ENCODE peak calls at places on chromosomes 16 and 17, in five cellular contexts. C, P, X, U and S are unnamed samples. For H3K36me3, the result is how much of the 10 kb centered on the place peaks cover.

GRCh38 chr17:63573634-63574033 is 23.4 kb downstream of the DCAF7 start:
- DNase-seq in C (no peak), P (no peak), X (no peak), U (no peak), S (no peak)

GRCh38 chr17:68205251-68205807 is 42.5 kb upstream of the AMZ2 start:
- DNase-seq in C (peak), P (peak), X (peak), U (peak), S (peak)

GRCh38 chr16:69763557-69763942 is 1.4 kb downstream of the WWP2 start:
- DNase-seq in C (no peak), P (peak), X (no peak), U (no peak), S (no peak)

GRCh38 chr16:66248096-66248495 is 118.4 kb upstream of the CDH5 start:
- DNase-seq in C (peak), P (no peak), X (no peak), U (peak), S (no peak)

GRCh38 chr17:42111901-42112551 is 488 bp downstream of the DHX58 start:
- DNase-seq in C (no peak), P (peak), X (no peak), U (peak), S (peak)

GRCh38 chr17:18186271-18186982 is 2.8 kb downstream of the ALKBH5 start:
- DNase-seq in C (no peak), P (no peak), X (no peak), U (no peak), S (no peak)

GRCh38 chr16:47956881-47957280 is 198.9 kb downstream of the ABCC12 start:
- DNase-seq in C (no peak), P (no peak), X (no peak), U (no peak), S (no peak)

GRCh38 chr16:27471661-27472060 is 69.7 kb downstream of the IL21R start:
- DNase-seq in C (no peak), P (no peak), X (no peak), U (peak), S (no peak)

GRCh38 chr17:68621065-68621464 is 19.9 kb upstream of the FAM20A start:
- DNase-seq in C (no peak), P (no peak), X (no peak), U (no peak), S (no peak)

GRCh38 chr17:82779541-82779940 is 27.7 kb downstream of the TBCD start:
- DNase-seq in C (no peak), P (no peak), X (no peak), U (no peak), S (no peak)

GRCh38 chr16:8998114-8998513 is 34.4 kb upstream of the USP7 start:
- DNase-seq in C (no peak), P (no peak), X (no peak), U (no peak), S (no peak)

GRCh38 chr16:1036121-1036520 is 36.4 kb upstream of the SSTR5 start:
- DNase-seq in C (no peak), P (no peak), X (no peak), U (no peak), S (no peak)

GRCh38 chr16:2486645-2487516 is 12.0 kb downstream of the TBC1D24 start:
- DNase-seq in C (peak), P (peak), X (no peak), U (peak), S (peak)

GRCh38 chr17:81173761-81174160 is 7.7 kb upstream of the AATK start:
- DNase-seq in C (no peak), P (no peak), X (no peak), U (no peak), S (no peak)

GRCh38 chr17:4043862-4044261 is 79.6 kb upstream of the ATP2A3 start:
- DNase-seq in C (peak), P (peak), X (no peak), U (no peak), S (peak)

GRCh38 chr17:82681547-82681946 is 17.0 kb downstream of the RAB40B start:
- DNase-seq in C (no peak), P (no peak), X (no peak), U (no peak), S (no peak)

GRCh38 chr16:49189286-49189685 is 92.4 kb downstream of the CBLN1 start:
- DNase-seq in C (no peak), P (no peak), X (no peak), U (no peak), S (no peak)

GRCh38 chr16:20915733-20916132 is 15.2 kb downstream of the LYRM1 start:
- DNase-seq in C (no peak), P (no peak), X (no peak), U (no peak), S (no peak)

GRCh38 chr17:43834106-43834505 is 1.2 kb upstream of the MPP3 start:
- DNase-seq in C (no peak), P (no peak), X (no peak), U (no peak), S (no peak)

GRCh38 chr17:30520882-30521281 is 43.7 kb downstream of the GOSR1 start:
- DNase-seq in C (no peak), P (no peak), X (no peak), U (no peak), S (no peak)

GRCh38 chr16:19040400-19040799 is 27.0 kb upstream of the COQ7 start:
- DNase-seq in C (no peak), P (no peak), X (no peak), U (no peak), S (no peak)

GRCh38 chr17:17560167-17560566 is 31.3 kb downstream of the PEMT start:
- DNase-seq in C (no peak), P (no peak), X (no peak), U (no peak), S (no peak)

GRCh38 chr16:31428277-31428597 is at the start of gene COX6A2:
- DNase-seq in C (no peak), P (no peak), X (no peak), U (no peak), S (no peak)

GRCh38 chr16:72199938-72200337 is 28.0 kb upstream of the PMFBP1 start:
- DNase-seq in C (no peak), P (no peak), X (no peak), U (no peak), S (no peak)

GRCh38 chr16:13492046-13492445 is 427.9 kb upstream of the ERCC4 start:
- DNase-seq in C (no peak), P (no peak), X (no peak), U (no peak), S (no peak)
- H3K27ac ChIP-seq in C (no peak), P (no peak), X (no peak), U (no peak), S (no peak)

DNA sequence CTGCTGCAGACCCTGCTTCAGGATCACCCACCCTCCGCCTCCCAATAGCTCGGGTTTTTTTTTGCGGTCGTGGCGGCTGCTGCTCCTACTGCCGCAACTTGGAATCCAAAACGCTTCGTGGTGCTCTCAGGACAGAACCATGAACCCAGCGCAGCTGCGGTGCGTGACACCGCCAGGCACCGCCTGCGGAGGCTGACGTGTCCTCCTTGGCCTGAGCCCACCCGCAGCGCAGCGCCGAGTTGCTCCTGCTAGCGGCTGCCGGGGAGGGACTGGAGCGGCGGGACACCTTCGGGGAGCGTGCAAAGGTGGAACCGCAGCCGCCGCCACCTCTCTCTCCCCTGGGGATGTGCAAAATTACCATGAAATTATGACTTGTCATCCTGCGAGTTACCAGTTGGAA is 1893.0 kb downstream of the TP53TG3F start:
- DNase-seq in C (no peak), P (no peak), X (no peak), U (no peak), S (no peak)
- H3K4me3 ChIP-seq in C (no peak), P (no peak), X (no peak), U (no peak), S (no peak)

DNA sequence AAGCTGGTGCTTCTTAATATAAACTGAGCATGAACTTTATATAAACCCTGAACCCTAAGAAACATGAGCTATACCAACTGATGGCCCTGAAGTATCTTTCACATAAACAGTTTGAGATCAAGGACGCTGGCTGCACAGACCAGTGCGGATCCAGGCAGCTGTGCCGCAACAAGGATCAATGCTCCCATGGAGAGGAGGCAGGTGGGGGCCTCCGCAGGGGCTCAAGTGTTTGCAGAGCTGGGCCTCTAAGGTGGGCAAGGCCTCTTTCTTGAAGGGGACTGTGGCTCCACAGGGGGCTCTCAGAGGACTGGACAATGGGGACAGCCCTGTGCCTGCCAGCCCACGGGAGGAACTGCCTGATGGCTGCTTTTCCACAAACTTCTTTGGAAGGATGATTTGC is 46.0 kb downstream of the NDEL1 start:
- DNase-seq in C (no peak), P (no peak), X (no peak), U (no peak), S (no peak)
- H3K36me3 ChIP-seq in C (half or more), P (under half), X (half or more), U (under half), S (under half)

GRCh38 chr17:1482686-1483445 is 9.6 kb downstream of the MYO1C start:
- DNase-seq in C (no peak), P (no peak), X (no peak), U (no peak), S (no peak)

GRCh38 chr17:1485748-1486376 is 6.6 kb downstream of the MYO1C start:
- DNase-seq in C (peak), P (peak), X (no peak), U (peak), S (peak)

GRCh38 chr17:1485311-1485747 is 7.2 kb downstream of the MYO1C start:
- DNase-seq in C (peak), P (no peak), X (peak), U (peak), S (peak)

GRCh38 chr17:1484060-1484535 is 8.4 kb downstream of the MYO1C start:
- DNase-seq in C (no peak), P (no peak), X (no peak), U (peak), S (no peak)

DNA sequence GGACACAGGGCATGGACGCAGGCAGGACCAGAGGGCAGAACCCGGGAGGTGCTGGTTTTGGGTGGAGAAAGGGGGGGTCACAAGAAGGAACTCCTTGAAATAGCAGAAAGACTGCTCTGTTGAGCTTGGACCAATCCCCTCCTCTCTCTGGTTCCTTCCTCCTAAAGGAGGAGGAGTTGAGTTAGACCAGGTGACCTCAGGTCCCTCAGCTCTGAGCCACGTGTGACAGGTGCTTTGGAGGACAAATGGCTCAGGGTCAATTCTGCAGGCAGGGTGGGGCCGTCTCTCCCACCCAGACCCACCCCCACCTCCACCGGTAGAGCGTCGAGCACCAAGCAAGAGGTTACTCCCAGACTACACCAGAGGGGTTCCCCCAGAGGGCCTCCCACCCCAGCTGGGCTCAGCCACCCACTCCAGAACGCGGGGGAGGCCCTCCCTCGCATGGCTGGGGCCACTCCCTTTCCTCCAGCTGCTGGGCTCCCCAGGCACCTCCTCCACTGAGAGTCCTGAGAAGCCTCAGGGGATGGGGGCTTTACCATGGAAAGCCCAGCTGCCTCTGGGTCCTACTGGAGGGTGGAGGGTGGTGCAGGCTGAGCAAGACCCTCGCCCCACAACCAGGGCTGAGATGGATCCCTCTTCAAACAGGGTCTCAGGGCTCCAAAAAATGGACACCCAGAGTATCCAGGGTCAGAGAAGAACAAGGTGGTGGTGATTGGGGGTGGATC is 7.7 kb downstream of the MYO1C start:
- DNase-seq in C (no peak), P (peak), X (peak), U (peak), S (peak)
- H3K27ac ChIP-seq in C (peak), P (peak), X (peak), U (peak), S (peak)

GRCh38 chr16:75116081-75116910 is at the start of gene LDHD:
- DNase-seq in C (peak), P (peak), X (no peak), U (peak), S (no peak)
- H3K4me3 ChIP-seq in C (peak), P (peak), X (peak), U (peak), S (no peak)

GRCh38 chr17:76095943-76096342 is 7.6 kb downstream of the EXOC7 start:
- DNase-seq in C (no peak), P (no peak), X (no peak), U (no peak), S (no peak)
- H3K36me3 ChIP-seq in C (half or more), P (under half), X (half or more), U (half or more), S (under half)

GRCh38 chr17:39677581-39678339 is 9.5 kb downstream of the PNMT start:
- DNase-seq in C (peak), P (no peak), X (no peak), U (peak), S (no peak)
- H3K27ac ChIP-seq in C (peak), P (peak), X (no peak), U (peak), S (no peak)

GRCh38 chr17:27630607-27631408 is at the start of gene LGALS9:
- DNase-seq in C (no peak), P (peak), X (no peak), U (peak), S (peak)
- H3K4me3 ChIP-seq in C (peak), P (peak), X (no peak), U (peak), S (peak)

DNA sequence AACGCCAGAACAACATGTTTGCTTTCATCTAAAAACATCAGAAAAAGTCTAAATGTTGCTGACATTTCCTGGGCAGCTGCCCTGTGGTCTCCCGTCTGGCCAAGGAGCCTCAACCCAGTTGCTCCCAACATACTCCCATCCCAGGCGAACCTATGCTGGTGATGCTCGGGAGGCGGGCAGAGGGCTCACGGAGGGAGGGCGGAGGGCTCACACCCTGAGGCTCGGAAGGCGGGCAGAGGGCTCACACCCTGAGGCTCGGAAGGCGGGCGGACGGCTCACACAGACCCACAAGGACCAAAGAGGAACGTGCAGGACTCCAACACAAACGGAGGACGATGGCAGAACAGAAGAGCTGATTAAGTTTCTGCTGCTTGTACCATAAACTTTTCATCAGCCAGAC is 135.3 kb downstream of the ANKRD11 start:
- DNase-seq in C (no peak), P (no peak), X (no peak), U (no peak), S (no peak)
- H3K36me3 ChIP-seq in C (under half), P (under half), X (under half), U (under half), S (under half)